ENCODE peak calls at places on chromosomes 2 and 18, in eight cellular contexts. N is naive thymus-derived CD8-positive, alpha-beta T cell; E is transverse colon; I is AG04449; T is GM20000; R is activated effector memory CD4-positive, alpha-beta T cell treated with anti-CD3 and anti-CD28 coated beads, Interleukin-2, amount 50 U/mL, for 16 hours; V is fibroblast of pulmonary artery; L is NCI-H1092 treated with DMSO at 0.1 percent for 48 hours. D is an unnamed sample.

GRCh38 chr2:102743259-102743658 is 18.6 kb upstream of the TMEM182 start:
- DNase-seq in R (no peak), N (no peak), E (no peak), V (no peak), I (no peak), L (no peak), T (no peak), D (no peak)

GRCh38 chr18:59690216-59691045 is 6.8 kb downstream of the CCBE1 start:
- DNase-seq in L (peak; percentile 75), T (no peak), E (no peak), I (no peak), N (no peak), V (no peak), R (no peak), D (no peak)

GRCh38 chr2:66030553-66030952 is 404.4 kb upstream of the MEIS1 start:
- DNase-seq in V (no peak), N (no peak), T (no peak), R (no peak), L (no peak), I (no peak), E (no peak), D (no peak)

GRCh38 chr18:26764177-26764576 is 101.3 kb downstream of the AQP4 start:
- DNase-seq in N (no peak), V (no peak), T (no peak), E (no peak), I (no peak), R (no peak), L (no peak), D (no peak)

GRCh38 chr2:175131252-175131651 is 36.8 kb downstream of the ATF2 start:
- DNase-seq in L (no peak), R (no peak), T (no peak), N (no peak), V (no peak), E (no peak), I (no peak), D (no peak)

GRCh38 chr18:22813648-22814328 is 119.3 kb upstream of the RBBP8 start:
- DNase-seq in T (peak; percentile 41), L (peak; percentile 47), I (no peak), V (peak; percentile 71), E (no peak), N (no peak), R (no peak), D (no peak)

GRCh38 chr18:23810396-23810795 is 121.1 kb downstream of the LAMA3 start:
- DNase-seq in R (no peak), E (no peak), L (no peak), I (no peak), V (no peak), T (peak; percentile 34), N (peak; percentile 31), D (peak; percentile 2)

GRCh38 chr2:195622966-195623365 is 34.1 kb upstream of the SLC39A10 start:
- DNase-seq in I (no peak), R (no peak), T (no peak), E (no peak), V (no peak), L (no peak), N (no peak), D (no peak)

GRCh38 chr2:30666307-30666874 is 140.9 kb downstream of the CAPN13 start:
- DNase-seq in V (peak; percentile 96), T (no peak), I (peak; percentile 93), N (no peak), L (no peak), E (no peak), R (no peak), D (no peak)

GRCh38 chr2:45839388-45840251 is 188.1 kb downstream of the PRKCE start:
- DNase-seq in R (no peak), V (peak; percentile 48), I (no peak), E (no peak), L (no peak), N (no peak), T (no peak), D (no peak)

GRCh38 chr2:173854840-173855239 is 110.3 kb downstream of the SP3 start:
- DNase-seq in T (no peak), L (no peak), I (peak; percentile 10), E (no peak), N (no peak), V (peak; percentile 42), R (no peak), D (no peak)